ENCODE peak calls at places on chromosomes 3 and 15, in six cellular contexts. One of them, this sample, is unnamed.

GRCh38 chr3:33488246-33488645 is 48.0 kb upstream of the UBP1 start:
- DNase-seq in neural crest cell: no peak
- DNase-seq in cardiac muscle cell: no peak
- DNase-seq in AG10803: no peak
- DNase-seq in A549: no peak
- DNase-seq in astrocyte of the spinal cord: no peak
- DNase-seq in this sample: no peak

GRCh38 chr3:22765679-22766078 is 437.4 kb upstream of the UBE2E2 start:
- DNase-seq in neural crest cell: no peak
- DNase-seq in cardiac muscle cell: no peak
- DNase-seq in AG10803: no peak
- DNase-seq in A549: no peak
- DNase-seq in astrocyte of the spinal cord: no peak
- DNase-seq in this sample: no peak

GRCh38 chr3:39531066-39531465 is 63.6 kb downstream of the MOBP start:
- DNase-seq in neural crest cell: no peak
- DNase-seq in cardiac muscle cell: no peak
- DNase-seq in AG10803: no peak
- DNase-seq in A549: no peak
- DNase-seq in astrocyte of the spinal cord: no peak
- DNase-seq in this sample: no peak

GRCh38 chr3:129994883-129995559 is 20.5 kb downstream of the TRH start:
- DNase-seq in neural crest cell: no peak
- DNase-seq in cardiac muscle cell: peak
- DNase-seq in AG10803: no peak
- DNase-seq in A549: no peak
- DNase-seq in astrocyte of the spinal cord: no peak
- DNase-seq in this sample: no peak

GRCh38 chr3:184761120-184761841 is 49.4 kb upstream of the MAGEF1 start:
- DNase-seq in neural crest cell: no peak
- DNase-seq in cardiac muscle cell: no peak
- DNase-seq in AG10803: peak
- DNase-seq in A549: no peak
- DNase-seq in astrocyte of the spinal cord: peak
- DNase-seq in this sample: no peak

GRCh38 chr3:129829640-129830039 is 63.9 kb downstream of the TMCC1 start:
- DNase-seq in neural crest cell: no peak
- DNase-seq in cardiac muscle cell: peak
- DNase-seq in AG10803: peak
- DNase-seq in A549: peak
- DNase-seq in astrocyte of the spinal cord: peak
- DNase-seq in this sample: no peak

GRCh38 chr15:66939451-66940023 is 125.9 kb upstream of the SMAD3 start:
- DNase-seq in neural crest cell: no peak
- DNase-seq in cardiac muscle cell: no peak
- DNase-seq in AG10803: no peak
- DNase-seq in A549: no peak
- DNase-seq in astrocyte of the spinal cord: no peak
- DNase-seq in this sample: no peak

GRCh38 chr3:154132777-154133375 is 11.7 kb downstream of the ARHGEF26 start:
- DNase-seq in neural crest cell: no peak
- DNase-seq in cardiac muscle cell: no peak
- DNase-seq in AG10803: no peak
- DNase-seq in A549: no peak
- DNase-seq in astrocyte of the spinal cord: no peak
- DNase-seq in this sample: no peak

GRCh38 chr15:85800460-85801123 is 5.9 kb upstream of the KLHL25 start:
- DNase-seq in neural crest cell: no peak
- DNase-seq in cardiac muscle cell: no peak
- DNase-seq in AG10803: peak
- DNase-seq in A549: peak
- DNase-seq in astrocyte of the spinal cord: peak
- DNase-seq in this sample: no peak

GRCh38 chr3:37554364-37554763 is 307.3 kb upstream of the CTDSPL start:
- DNase-seq in neural crest cell: no peak
- DNase-seq in cardiac muscle cell: no peak
- DNase-seq in AG10803: no peak
- DNase-seq in A549: no peak
- DNase-seq in astrocyte of the spinal cord: no peak
- DNase-seq in this sample: no peak

GRCh38 chr3:133930341-133930933 is 34.8 kb upstream of the RAB6B start:
- DNase-seq in neural crest cell: no peak
- DNase-seq in cardiac muscle cell: peak
- DNase-seq in AG10803: peak
- DNase-seq in A549: peak
- DNase-seq in astrocyte of the spinal cord: peak
- DNase-seq in this sample: no peak

GRCh38 chr3:188064831-188065493 is 89.0 kb upstream of the LPP start:
- DNase-seq in neural crest cell: no peak
- DNase-seq in cardiac muscle cell: no peak
- DNase-seq in AG10803: no peak
- DNase-seq in A549: no peak
- DNase-seq in astrocyte of the spinal cord: peak
- DNase-seq in this sample: no peak

GRCh38 chr3:172517859-172518466 is 5.3 kb downstream of the TNFSF10 start:
- DNase-seq in neural crest cell: no peak
- DNase-seq in cardiac muscle cell: no peak
- DNase-seq in AG10803: peak
- DNase-seq in A549: no peak
- DNase-seq in astrocyte of the spinal cord: no peak
- DNase-seq in this sample: no peak

GRCh38 chr3:24263069-24263668 is 231.5 kb downstream of the THRB start:
- DNase-seq in neural crest cell: no peak
- DNase-seq in cardiac muscle cell: no peak
- DNase-seq in AG10803: no peak
- DNase-seq in A549: no peak
- DNase-seq in astrocyte of the spinal cord: no peak
- DNase-seq in this sample: no peak

GRCh38 chr3:171262431-171262830 is 197.8 kb downstream of the TNIK start:
- DNase-seq in neural crest cell: no peak
- DNase-seq in cardiac muscle cell: no peak
- DNase-seq in AG10803: peak
- DNase-seq in A549: no peak
- DNase-seq in astrocyte of the spinal cord: no peak
- DNase-seq in this sample: no peak

DNA sequence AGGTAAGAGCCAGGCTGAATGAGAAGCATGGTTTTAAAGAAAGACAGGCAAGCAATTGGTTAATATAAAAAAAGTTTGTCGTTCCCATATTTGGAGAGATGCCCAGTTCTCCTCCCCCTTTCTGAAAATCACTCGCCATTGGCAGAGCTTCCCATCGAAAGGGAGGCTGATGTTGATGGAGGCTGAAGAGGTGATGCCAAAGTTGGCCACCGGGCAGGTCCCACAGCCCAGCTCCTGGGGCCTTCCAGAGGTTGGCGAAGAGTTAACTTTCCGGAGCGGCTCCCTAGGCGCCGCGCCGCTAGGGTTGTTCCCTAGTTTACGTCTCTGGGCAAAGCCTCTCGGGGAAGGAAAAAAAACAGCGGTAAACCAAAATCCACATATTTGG is 792 bp downstream of the PCOLCE2 start:
- DNase-seq in neural crest cell: peak
- DNase-seq in cardiac muscle cell: peak
- DNase-seq in AG10803: peak
- DNase-seq in A549: peak
- DNase-seq in astrocyte of the spinal cord: peak
- DNase-seq in this sample: no peak
- TF ChIP-seq CTCF in neural crest cell: peak
- TF ChIP-seq CTCF in cardiac muscle cell: no peak
- TF ChIP-seq CTCF in AG10803: peak
- TF ChIP-seq CTCF in A549: no peak
- TF ChIP-seq CTCF in astrocyte of the spinal cord: no peak
- TF ChIP-seq CTCF in this sample: no peak

GRCh38 chr3:196323723-196324122 is 5.7 kb upstream of the DYNLT2B start:
- DNase-seq in neural crest cell: peak
- DNase-seq in cardiac muscle cell: peak
- DNase-seq in AG10803: peak
- DNase-seq in A549: no peak
- DNase-seq in astrocyte of the spinal cord: no peak
- DNase-seq in this sample: no peak
- TF ChIP-seq CTCF in neural crest cell: peak
- TF ChIP-seq CTCF in cardiac muscle cell: peak
- TF ChIP-seq CTCF in AG10803: peak
- TF ChIP-seq CTCF in A549: no peak
- TF ChIP-seq CTCF in astrocyte of the spinal cord: peak
- TF ChIP-seq CTCF in this sample: no peak

DNA sequence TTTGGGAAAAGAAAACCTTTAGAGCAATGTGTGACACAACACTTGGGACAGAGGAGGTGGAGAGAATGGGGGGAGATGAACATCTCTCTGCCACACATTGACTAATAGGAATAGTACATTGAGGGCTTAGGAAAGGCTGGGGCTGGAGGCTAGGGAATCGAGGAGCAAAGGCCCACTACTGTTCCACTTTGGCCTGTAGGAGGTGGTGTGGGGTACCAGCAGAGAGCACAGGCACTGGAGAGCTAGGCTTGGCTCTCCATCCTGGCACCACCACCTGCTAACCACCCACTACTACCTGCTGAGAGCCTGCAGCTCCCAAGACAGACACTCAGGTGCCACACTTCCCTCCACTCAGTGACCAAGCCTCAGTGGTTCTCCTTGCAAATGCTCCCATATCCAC is 19.4 kb downstream of the CCDC32 start:
- DNase-seq in neural crest cell: no peak
- DNase-seq in cardiac muscle cell: no peak
- DNase-seq in AG10803: no peak
- DNase-seq in A549: no peak
- DNase-seq in astrocyte of the spinal cord: no peak
- DNase-seq in this sample: no peak
- TF ChIP-seq CTCF in neural crest cell: no peak
- TF ChIP-seq CTCF in cardiac muscle cell: no peak
- TF ChIP-seq CTCF in AG10803: no peak
- TF ChIP-seq CTCF in A549: no peak
- TF ChIP-seq CTCF in astrocyte of the spinal cord: no peak
- TF ChIP-seq CTCF in this sample: no peak

GRCh38 chr15:69992326-69992725 is 105.4 kb downstream of the TLE3 start:
- DNase-seq in neural crest cell: no peak
- DNase-seq in cardiac muscle cell: no peak
- DNase-seq in AG10803: no peak
- DNase-seq in A549: no peak
- DNase-seq in astrocyte of the spinal cord: no peak
- DNase-seq in this sample: no peak
- TF ChIP-seq CTCF in neural crest cell: no peak
- TF ChIP-seq CTCF in cardiac muscle cell: no peak
- TF ChIP-seq CTCF in AG10803: no peak
- TF ChIP-seq CTCF in A549: no peak
- TF ChIP-seq CTCF in astrocyte of the spinal cord: no peak
- TF ChIP-seq CTCF in this sample: no peak

GRCh38 chr3:47013231-47013630 is 33.8 kb downstream of the NBEAL2 start:
- DNase-seq in neural crest cell: no peak
- DNase-seq in cardiac muscle cell: no peak
- DNase-seq in AG10803: no peak
- DNase-seq in A549: no peak
- DNase-seq in astrocyte of the spinal cord: no peak
- DNase-seq in this sample: no peak
- TF ChIP-seq CTCF in neural crest cell: no peak
- TF ChIP-seq CTCF in cardiac muscle cell: no peak
- TF ChIP-seq CTCF in AG10803: no peak
- TF ChIP-seq CTCF in A549: no peak
- TF ChIP-seq CTCF in astrocyte of the spinal cord: no peak
- TF ChIP-seq CTCF in this sample: no peak

DNA sequence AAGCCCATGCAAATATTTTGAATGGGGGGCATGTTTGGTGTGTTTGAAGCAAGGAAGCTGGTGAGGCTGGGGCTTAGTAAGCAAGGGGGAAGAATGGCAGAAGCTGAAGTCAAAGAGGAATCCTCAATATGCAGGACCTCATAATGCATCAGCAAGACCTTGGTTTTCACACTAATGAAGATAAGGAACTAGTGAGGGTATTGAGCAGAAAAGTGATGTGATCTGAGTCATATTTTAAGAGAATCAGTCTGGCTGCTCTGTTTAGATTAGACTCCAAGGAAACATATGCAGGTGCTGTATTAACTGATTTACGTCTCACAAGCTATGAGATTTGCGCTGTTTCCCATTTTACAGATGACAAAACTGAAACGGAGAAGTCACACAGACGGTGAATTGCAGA is 64.6 kb downstream of the COL8A1 start:
- DNase-seq in neural crest cell: no peak
- DNase-seq in cardiac muscle cell: no peak
- DNase-seq in AG10803: no peak
- DNase-seq in A549: no peak
- DNase-seq in astrocyte of the spinal cord: no peak
- DNase-seq in this sample: no peak
- TF ChIP-seq CTCF in neural crest cell: no peak
- TF ChIP-seq CTCF in cardiac muscle cell: no peak
- TF ChIP-seq CTCF in AG10803: no peak
- TF ChIP-seq CTCF in A549: no peak
- TF ChIP-seq CTCF in astrocyte of the spinal cord: no peak
- TF ChIP-seq CTCF in this sample: no peak

This sample was measured in omental fat pad.